ENCODE peak calls at places on chromosomes 12 and 14, in ten cellular contexts. I, L, B, Y, P, T, X, A, R and H are unnamed samples.

GRCh38 chr12:3418609-3419469 is 72.2 kb upstream of the PRMT8 start:
- DNase-seq in B (no peak), T (no peak), X (no peak), Y (no peak), I (no peak), L (no peak), R (no peak), P (no peak), A (no peak), H (no peak)

GRCh38 chr14:85531594-85532391 is 1.8 kb downstream of the FLRT2 start:
- DNase-seq in Y (no peak), I (no peak), A (peak), P (no peak), B (peak), X (no peak), T (peak), R (no peak), L (peak), H (no peak)

GRCh38 chr12:42325326-42325775 is 543 bp downstream of the ZCRB1 start:
- DNase-seq in T (no peak), I (no peak), L (no peak), A (no peak), R (no peak), Y (no peak), P (no peak), X (no peak), B (no peak), H (no peak)

GRCh38 chr12:124554429-124555029 is 12.9 kb downstream of the NCOR2 start:
- DNase-seq in X (no peak), R (no peak), L (no peak), P (no peak), I (no peak), A (no peak), B (no peak), T (no peak), Y (no peak), H (no peak)

GRCh38 chr14:89013698-89014569 is 189.5 kb downstream of the TTC8 start:
- DNase-seq in R (no peak), I (no peak), T (no peak), Y (no peak), A (no peak), B (no peak), X (no peak), L (no peak), P (no peak), H (no peak)

GRCh38 chr12:49643961-49644619 is 20.7 kb downstream of the PRPF40B start:
- DNase-seq in X (no peak), R (no peak), B (no peak), L (no peak), P (no peak), T (no peak), A (no peak), I (no peak), Y (no peak), H (no peak)

GRCh38 chr12:6215932-6216494 is 15.8 kb downstream of the CD9 start:
- DNase-seq in X (no peak), R (no peak), T (peak), L (peak), B (no peak), I (no peak), A (peak), Y (no peak), P (no peak), H (no peak)

GRCh38 chr12:118958520-118958919 is 22.8 kb upstream of the SRRM4 start:
- DNase-seq in T (no peak), A (no peak), I (no peak), P (no peak), X (no peak), L (no peak), R (no peak), B (no peak), Y (no peak), H (no peak)

GRCh38 chr12:124766745-124767074 is 97.0 kb downstream of the SCARB1 start:
- DNase-seq in Y (no peak), I (no peak), A (no peak), R (no peak), P (no peak), X (no peak), B (no peak), L (no peak), T (no peak), H (no peak)

GRCh38 chr14:32244404-32244803 is 41.3 kb upstream of the RNU6-8 start:
- DNase-seq in Y (no peak), X (no peak), T (no peak), R (no peak), A (no peak), B (no peak), L (no peak), P (no peak), I (no peak), H (no peak)

GRCh38 chr12:90854136-90854689 is 100.8 kb downstream of the CCER1 start:
- DNase-seq in L (no peak), X (no peak), I (no peak), P (no peak), T (peak), R (no peak), B (no peak), A (peak), Y (no peak), H (no peak)

GRCh38 chr12:64682572-64683277 is 72.4 kb downstream of the RASSF3 start:
- DNase-seq in X (no peak), R (no peak), I (no peak), Y (no peak), T (peak), L (no peak), A (no peak), P (no peak), B (no peak), H (no peak)

GRCh38 chr12:19946549-19946948 is 421.8 kb upstream of the PDE3A start:
- DNase-seq in X (no peak), R (no peak), I (no peak), T (peak), L (no peak), B (no peak), Y (no peak), A (no peak), P (no peak), H (no peak)

GRCh38 chr12:2051700-2052625 is 824 bp upstream of the CACNA1C start:
- DNase-seq in L (no peak), B (no peak), R (no peak), P (no peak), Y (no peak), T (no peak), I (no peak), X (no peak), A (no peak), H (no peak)

GRCh38 chr12:26271889-26272492 is 76.6 kb downstream of the SSPN start:
- DNase-seq in T (peak), A (peak), X (no peak), R (no peak), P (peak), B (no peak), I (no peak), L (peak), Y (no peak), H (no peak)

GRCh38 chr14:100580316-100581227 is 6.6 kb downstream of the BEGAIN start:
- DNase-seq in A (no peak), R (no peak), X (no peak), Y (no peak), P (no peak), I (no peak), T (no peak), B (no peak), L (no peak), H (no peak)

GRCh38 chr14:99524804-99525698 is 43.8 kb downstream of the CCNK start:
- DNase-seq in I (peak), L (no peak), X (no peak), P (no peak), B (no peak), Y (no peak), R (no peak), T (peak), A (no peak), H (no peak)

GRCh38 chr12:127150479-127150878 is 1116.5 kb upstream of the TMEM132C start:
- DNase-seq in I (no peak), A (no peak), X (no peak), T (no peak), L (no peak), R (no peak), P (no peak), Y (no peak), B (no peak), H (no peak)

GRCh38 chr12:105590571-105590970 is 260.1 kb downstream of the C12orf75 start:
- DNase-seq in R (no peak), I (no peak), B (no peak), A (no peak), P (no peak), Y (no peak), L (no peak), X (no peak), T (no peak), H (no peak)

GRCh38 chr12:6790496-6791150 is 1.3 kb downstream of the CD4 start:
- DNase-seq in B (no peak), R (no peak), A (no peak), P (no peak), T (no peak), I (no peak), Y (no peak), X (no peak), L (no peak), H (no peak)

GRCh38 chr14:76904100-76904739 is 78.0 kb downstream of the LRRC74A start:
- DNase-seq in L (no peak), A (no peak), B (no peak), I (no peak), X (no peak), R (no peak), T (peak), P (no peak), Y (no peak), H (no peak)

GRCh38 chr12:75954076-75954475 is 77.5 kb downstream of the PHLDA1 start:
- DNase-seq in T (peak), X (no peak), Y (no peak), A (no peak), B (no peak), L (no peak), P (no peak), R (no peak), I (no peak), H (no peak)

GRCh38 chr12:3869860-3870259 is 3.3 kb downstream of the PARP11 start:
- DNase-seq in I (no peak), L (no peak), T (no peak), B (no peak), X (peak), R (no peak), P (no peak), A (no peak), Y (peak), H (no peak)

GRCh38 chr14:92737619-92738188 is 10.7 kb downstream of the LGMN start:
- DNase-seq in B (no peak), P (no peak), Y (no peak), R (no peak), I (no peak), X (no peak), L (no peak), T (no peak), A (no peak), H (no peak)

GRCh38 chr14:75542585-75543091 is 20.4 kb downstream of the BATF start:
- DNase-seq in X (peak), A (no peak), B (no peak), Y (peak), R (peak), L (no peak), T (peak), P (peak), I (peak), H (peak)

GRCh38 chr12:104521731-104522130 is 65.0 kb downstream of the CHST11 start:
- DNase-seq in Y (no peak), P (no peak), T (peak), L (no peak), R (no peak), B (no peak), A (no peak), I (no peak), X (no peak), H (no peak)

GRCh38 chr14:50447491-50447890 is 50.8 kb upstream of the CDKL1 start:
- DNase-seq in X (no peak), I (no peak), T (no peak), P (no peak), L (no peak), Y (no peak), B (no peak), A (no peak), R (no peak), H (no peak)

GRCh38 chr12:114918535-114919233 is 234.7 kb upstream of the TBX3 start:
- DNase-seq in Y (no peak), T (peak), X (no peak), B (no peak), R (no peak), L (no peak), I (no peak), P (no peak), A (no peak), H (no peak)

GRCh38 chr12:54128466-54128865 is 60.3 kb downstream of the SMUG1 start:
- DNase-seq in P (no peak), X (no peak), I (no peak), B (no peak), T (no peak), L (no peak), Y (no peak), R (no peak), A (no peak), H (no peak)

GRCh38 chr12:51269174-51270066 is 795 bp downstream of the SMAGP start:
- DNase-seq in T (peak), Y (peak), R (peak), P (peak), L (no peak), I (peak), B (peak), X (peak), A (peak), H (peak)

GRCh38 chr12:27946396-27946795 is 26.1 kb downstream of the PTHLH start:
- DNase-seq in P (no peak), X (no peak), L (no peak), B (no peak), Y (no peak), I (no peak), A (no peak), T (no peak), R (no peak), H (no peak)

GRCh38 chr14:64918216-64918615 is 4.0 kb downstream of the CHURC1 start:
- DNase-seq in B (no peak), L (no peak), I (no peak), T (no peak), Y (no peak), X (no peak), A (no peak), P (no peak), R (no peak), H (no peak)

GRCh38 chr14:104085889-104086201 is 345 bp downstream of the ASPG start:
- DNase-seq in B (no peak), T (no peak), R (no peak), X (no peak), Y (no peak), P (no peak), A (peak), I (no peak), L (no peak), H (no peak)

GRCh38 chr14:58746261-58746660 is 108.5 kb downstream of the DACT1 start:
- DNase-seq in Y (no peak), T (no peak), I (no peak), P (no peak), R (no peak), L (no peak), X (no peak), A (peak), B (no peak), H (no peak)

GRCh38 chr14:89667983-89668382 is 250.9 kb upstream of the FOXN3 start:
- DNase-seq in P (no peak), B (no peak), X (no peak), A (no peak), Y (no peak), T (no peak), L (no peak), R (no peak), I (no peak), H (no peak)

GRCh38 chr12:52836491-52837175 is 2.5 kb upstream of the KRT79 start:
- DNase-seq in B (no peak), I (no peak), A (no peak), P (no peak), T (no peak), Y (no peak), L (no peak), R (no peak), X (no peak), H (no peak)